ENCODE peak calls at places on chromosome 4, in seven cellular contexts. One of them, this sample, is unnamed.

GRCh38 chr4:116016201-116016600 is 902.8 kb upstream of the NDST4 start:
- DNase-seq in GM12892: no peak
- DNase-seq in glutamatergic neuron: no peak
- DNase-seq in activated CD4-positive, alpha-beta T cell treated with anti-CD3 and anti-CD28 coated beads for 36 hours: no peak
- DNase-seq in colonic mucosa: no peak
- DNase-seq in T-helper 1 cell: no peak
- DNase-seq in stimulated activated CD4-positive, alpha-beta T cell treated with anti-CD3 and anti-CD28 coated beads, Interleukin-12 subunit alpha, Interleukin-12 subunit beta, amount 100 ng/mL, for 4 hours: no peak
- DNase-seq in this sample: no peak

GRCh38 chr4:53714377-53715140 is 123.3 kb upstream of the LNX1 start:
- DNase-seq in T-helper 1 cell: no peak
- DNase-seq in stimulated activated CD4-positive, alpha-beta T cell treated with anti-CD3 and anti-CD28 coated beads, Interleukin-12 subunit alpha, Interleukin-12 subunit beta, amount 100 ng/mL, for 4 hours: no peak
- DNase-seq in GM12892: no peak
- DNase-seq in glutamatergic neuron: no peak
- DNase-seq in activated CD4-positive, alpha-beta T cell treated with anti-CD3 and anti-CD28 coated beads for 36 hours: no peak
- DNase-seq in colonic mucosa: no peak
- DNase-seq in this sample: no peak

GRCh38 chr4:32686123-32686522 is 1966.0 kb downstream of the PCDH7 start:
- DNase-seq in GM12892: no peak
- DNase-seq in stimulated activated CD4-positive, alpha-beta T cell treated with anti-CD3 and anti-CD28 coated beads, Interleukin-12 subunit alpha, Interleukin-12 subunit beta, amount 100 ng/mL, for 4 hours: no peak
- DNase-seq in T-helper 1 cell: no peak
- DNase-seq in activated CD4-positive, alpha-beta T cell treated with anti-CD3 and anti-CD28 coated beads for 36 hours: no peak
- DNase-seq in glutamatergic neuron: no peak
- DNase-seq in colonic mucosa: no peak
- DNase-seq in this sample: no peak

GRCh38 chr4:182307746-182308145 is 64.5 kb downstream of the TENM3 start:
- DNase-seq in stimulated activated CD4-positive, alpha-beta T cell treated with anti-CD3 and anti-CD28 coated beads, Interleukin-12 subunit alpha, Interleukin-12 subunit beta, amount 100 ng/mL, for 4 hours: no peak
- DNase-seq in T-helper 1 cell: no peak
- DNase-seq in GM12892: no peak
- DNase-seq in colonic mucosa: no peak
- DNase-seq in glutamatergic neuron: no peak
- DNase-seq in activated CD4-positive, alpha-beta T cell treated with anti-CD3 and anti-CD28 coated beads for 36 hours: no peak
- DNase-seq in this sample: no peak

GRCh38 chr4:85956296-85956955 is 403.4 kb downstream of the MAPK10 start:
- DNase-seq in GM12892: no peak
- DNase-seq in stimulated activated CD4-positive, alpha-beta T cell treated with anti-CD3 and anti-CD28 coated beads, Interleukin-12 subunit alpha, Interleukin-12 subunit beta, amount 100 ng/mL, for 4 hours: no peak
- DNase-seq in glutamatergic neuron: no peak
- DNase-seq in T-helper 1 cell: no peak
- DNase-seq in colonic mucosa: no peak
- DNase-seq in activated CD4-positive, alpha-beta T cell treated with anti-CD3 and anti-CD28 coated beads for 36 hours: no peak
- DNase-seq in this sample: no peak

GRCh38 chr4:17347445-17347844 is 164.4 kb downstream of the QDPR start:
- DNase-seq in GM12892: no peak
- DNase-seq in colonic mucosa: peak
- DNase-seq in stimulated activated CD4-positive, alpha-beta T cell treated with anti-CD3 and anti-CD28 coated beads, Interleukin-12 subunit alpha, Interleukin-12 subunit beta, amount 100 ng/mL, for 4 hours: no peak
- DNase-seq in T-helper 1 cell: peak
- DNase-seq in activated CD4-positive, alpha-beta T cell treated with anti-CD3 and anti-CD28 coated beads for 36 hours: peak
- DNase-seq in glutamatergic neuron: no peak
- DNase-seq in this sample: peak

GRCh38 chr4:6548201-6548881 is 26.6 kb upstream of the MAN2B2 start:
- DNase-seq in colonic mucosa: no peak
- DNase-seq in glutamatergic neuron: peak
- DNase-seq in stimulated activated CD4-positive, alpha-beta T cell treated with anti-CD3 and anti-CD28 coated beads, Interleukin-12 subunit alpha, Interleukin-12 subunit beta, amount 100 ng/mL, for 4 hours: no peak
- DNase-seq in GM12892: no peak
- DNase-seq in activated CD4-positive, alpha-beta T cell treated with anti-CD3 and anti-CD28 coated beads for 36 hours: peak
- DNase-seq in T-helper 1 cell: no peak
- DNase-seq in this sample: peak

GRCh38 chr4:165345663-165346417 is 18.4 kb downstream of the MSMO1 start:
- DNase-seq in activated CD4-positive, alpha-beta T cell treated with anti-CD3 and anti-CD28 coated beads for 36 hours: no peak
- DNase-seq in stimulated activated CD4-positive, alpha-beta T cell treated with anti-CD3 and anti-CD28 coated beads, Interleukin-12 subunit alpha, Interleukin-12 subunit beta, amount 100 ng/mL, for 4 hours: no peak
- DNase-seq in T-helper 1 cell: no peak
- DNase-seq in GM12892: no peak
- DNase-seq in colonic mucosa: no peak
- DNase-seq in glutamatergic neuron: no peak
- DNase-seq in this sample: no peak

GRCh38 chr4:183659919-183660318 is 826 bp downstream of the TRAPPC11 start:
- DNase-seq in glutamatergic neuron: no peak
- DNase-seq in GM12892: no peak
- DNase-seq in colonic mucosa: no peak
- DNase-seq in stimulated activated CD4-positive, alpha-beta T cell treated with anti-CD3 and anti-CD28 coated beads, Interleukin-12 subunit alpha, Interleukin-12 subunit beta, amount 100 ng/mL, for 4 hours: no peak
- DNase-seq in T-helper 1 cell: no peak
- DNase-seq in activated CD4-positive, alpha-beta T cell treated with anti-CD3 and anti-CD28 coated beads for 36 hours: no peak
- DNase-seq in this sample: no peak

GRCh38 chr4:89295415-89295927 is 12.1 kb downstream of the GPRIN3 start:
- DNase-seq in glutamatergic neuron: no peak
- DNase-seq in activated CD4-positive, alpha-beta T cell treated with anti-CD3 and anti-CD28 coated beads for 36 hours: peak
- DNase-seq in T-helper 1 cell: peak
- DNase-seq in GM12892: no peak
- DNase-seq in stimulated activated CD4-positive, alpha-beta T cell treated with anti-CD3 and anti-CD28 coated beads, Interleukin-12 subunit alpha, Interleukin-12 subunit beta, amount 100 ng/mL, for 4 hours: no peak
- DNase-seq in colonic mucosa: no peak
- DNase-seq in this sample: no peak

GRCh38 chr4:16000708-16001483 is 37.9 kb upstream of the FGFBP2 start:
- DNase-seq in GM12892: no peak
- DNase-seq in glutamatergic neuron: no peak
- DNase-seq in T-helper 1 cell: no peak
- DNase-seq in stimulated activated CD4-positive, alpha-beta T cell treated with anti-CD3 and anti-CD28 coated beads, Interleukin-12 subunit alpha, Interleukin-12 subunit beta, amount 100 ng/mL, for 4 hours: no peak
- DNase-seq in activated CD4-positive, alpha-beta T cell treated with anti-CD3 and anti-CD28 coated beads for 36 hours: no peak
- DNase-seq in colonic mucosa: no peak
- DNase-seq in this sample: no peak

GRCh38 chr4:1047976-1048780 is 36.8 kb downstream of the FGFRL1 start:
- DNase-seq in activated CD4-positive, alpha-beta T cell treated with anti-CD3 and anti-CD28 coated beads for 36 hours: no peak
- DNase-seq in GM12892: peak
- DNase-seq in glutamatergic neuron: no peak
- DNase-seq in stimulated activated CD4-positive, alpha-beta T cell treated with anti-CD3 and anti-CD28 coated beads, Interleukin-12 subunit alpha, Interleukin-12 subunit beta, amount 100 ng/mL, for 4 hours: no peak
- DNase-seq in T-helper 1 cell: no peak
- DNase-seq in colonic mucosa: no peak
- DNase-seq in this sample: peak

GRCh38 chr4:94615431-94615830 is 142.3 kb upstream of the BMPR1B start:
- DNase-seq in activated CD4-positive, alpha-beta T cell treated with anti-CD3 and anti-CD28 coated beads for 36 hours: no peak
- DNase-seq in glutamatergic neuron: no peak
- DNase-seq in GM12892: no peak
- DNase-seq in colonic mucosa: no peak
- DNase-seq in stimulated activated CD4-positive, alpha-beta T cell treated with anti-CD3 and anti-CD28 coated beads, Interleukin-12 subunit alpha, Interleukin-12 subunit beta, amount 100 ng/mL, for 4 hours: no peak
- DNase-seq in T-helper 1 cell: no peak
- DNase-seq in this sample: no peak

GRCh38 chr4:169253087-169253675 is 17.6 kb downstream of the SH3RF1 start:
- DNase-seq in GM12892: no peak
- DNase-seq in glutamatergic neuron: no peak
- DNase-seq in colonic mucosa: no peak
- DNase-seq in activated CD4-positive, alpha-beta T cell treated with anti-CD3 and anti-CD28 coated beads for 36 hours: no peak
- DNase-seq in stimulated activated CD4-positive, alpha-beta T cell treated with anti-CD3 and anti-CD28 coated beads, Interleukin-12 subunit alpha, Interleukin-12 subunit beta, amount 100 ng/mL, for 4 hours: no peak
- DNase-seq in T-helper 1 cell: no peak
- DNase-seq in this sample: no peak

GRCh38 chr4:180665481-180665880 is 1577.7 kb upstream of the TENM3 start:
- DNase-seq in stimulated activated CD4-positive, alpha-beta T cell treated with anti-CD3 and anti-CD28 coated beads, Interleukin-12 subunit alpha, Interleukin-12 subunit beta, amount 100 ng/mL, for 4 hours: no peak
- DNase-seq in colonic mucosa: no peak
- DNase-seq in activated CD4-positive, alpha-beta T cell treated with anti-CD3 and anti-CD28 coated beads for 36 hours: no peak
- DNase-seq in glutamatergic neuron: no peak
- DNase-seq in T-helper 1 cell: no peak
- DNase-seq in GM12892: no peak
- DNase-seq in this sample: no peak

GRCh38 chr4:148999924-149000323 is 557.7 kb upstream of the NR3C2 start:
- DNase-seq in glutamatergic neuron: no peak
- DNase-seq in colonic mucosa: no peak
- DNase-seq in GM12892: no peak
- DNase-seq in T-helper 1 cell: no peak
- DNase-seq in stimulated activated CD4-positive, alpha-beta T cell treated with anti-CD3 and anti-CD28 coated beads, Interleukin-12 subunit alpha, Interleukin-12 subunit beta, amount 100 ng/mL, for 4 hours: no peak
- DNase-seq in activated CD4-positive, alpha-beta T cell treated with anti-CD3 and anti-CD28 coated beads for 36 hours: no peak
- DNase-seq in this sample: no peak

This sample was measured in WERI-Rb-1.